ENCODE peak calls at places on chromosomes 1 and 21, in nine cellular contexts. W is transverse colon, K is progenitor cell of endocrine pancreas, C is esophagus squamous epithelium, Z is thoracic aorta, O is dorsolateral prefrontal cortex, T is fibroblast of the aortic adventitia, G is HFF-Myc, V is HepG2. L is an unnamed sample.

GRCh38 chr1:21143138-21143537 is 33.6 kb downstream of the EIF4G3 start:
- DNase-seq in W (no peak), K (no peak), C (no peak), Z (no peak), O (no peak), T (no peak), G (no peak), V (no peak), L (no peak)

GRCh38 chr1:114340906-114341698 is 169.9 kb downstream of the TRIM33 start:
- DNase-seq in W (no peak), K (no peak), C (no peak), Z (no peak), O (no peak), T (no peak), G (no peak), V (no peak), L (no peak)

GRCh38 chr1:15341634-15342375 is 67.9 kb upstream of the EFHD2 start:
- DNase-seq in W (no peak), K (no peak), C (no peak), Z (no peak), O (no peak), T (peak), G (peak), V (no peak), L (no peak)

GRCh38 chr21:32055305-32055704 is 182.5 kb downstream of the HUNK start:
- DNase-seq in W (no peak), K (no peak), C (no peak), Z (no peak), O (no peak), T (no peak), G (peak), V (no peak), L (no peak)

GRCh38 chr1:218476385-218476784 is 131.2 kb downstream of the TGFB2 start:
- DNase-seq in W (no peak), K (no peak), C (no peak), Z (no peak), O (no peak), T (peak), G (no peak), V (peak), L (no peak)

GRCh38 chr1:27435566-27436203 is 43.3 kb downstream of the GPR3 start:
- DNase-seq in W (no peak), K (no peak), C (no peak), Z (no peak), O (no peak), T (no peak), G (no peak), V (no peak), L (no peak)

GRCh38 chr1:215132156-215132555 is 49.6 kb downstream of the KCNK2 start:
- DNase-seq in W (no peak), K (no peak), C (no peak), Z (no peak), O (no peak), T (peak), G (no peak), V (no peak), L (peak)

GRCh38 chr21:18142639-18143038 is 102.0 kb upstream of the CHODL start:
- DNase-seq in W (no peak), K (no peak), C (no peak), Z (no peak), O (no peak), T (no peak), G (no peak), V (no peak), L (no peak)

GRCh38 chr1:219310181-219310728 is 136.6 kb downstream of the LYPLAL1 start:
- DNase-seq in W (no peak), K (no peak), C (no peak), Z (no peak), O (no peak), T (peak), G (no peak), V (peak), L (no peak)

GRCh38 chr21:27570306-27570868 is 603.5 kb upstream of the ADAMTS5 start:
- DNase-seq in W (peak), K (no peak), C (no peak), Z (peak), O (no peak), T (peak), G (no peak), V (no peak), L (no peak)

GRCh38 chr1:163747261-163747660 is 425.5 kb downstream of the NUF2 start:
- DNase-seq in W (no peak), K (no peak), C (no peak), Z (no peak), O (no peak), T (peak), G (no peak), V (no peak), L (no peak)

GRCh38 chr1:33517596-33518250 is 45.3 kb downstream of the ZSCAN20 start:
- DNase-seq in W (no peak), K (no peak), C (no peak), Z (no peak), O (peak), T (peak), G (peak), V (no peak), L (no peak)

GRCh38 chr1:207823880-207824566 is 72.2 kb downstream of the CD46 start:
- DNase-seq in W (peak), K (peak), C (peak), Z (peak), O (peak), T (peak), G (no peak), V (peak), L (peak)

GRCh38 chr1:25692560-25692959 is 76.0 kb downstream of the MAN1C1 start:
- DNase-seq in W (no peak), K (peak), C (no peak), Z (no peak), O (no peak), T (no peak), G (no peak), V (no peak), L (peak)

GRCh38 chr1:187092104-187092503 is 263.4 kb downstream of the PLA2G4A start:
- DNase-seq in W (no peak), K (no peak), C (no peak), Z (no peak), O (no peak), T (no peak), G (no peak), V (no peak), L (no peak)

GRCh38 chr1:171563675-171564074 is 58.4 kb upstream of the MYOCOS start:
- DNase-seq in W (no peak), K (no peak), C (no peak), Z (no peak), O (no peak), T (peak), G (no peak), V (no peak), L (no peak)

GRCh38 chr1:171566467-171566866 is 55.6 kb upstream of the MYOCOS start:
- DNase-seq in W (no peak), K (no peak), C (no peak), Z (no peak), O (no peak), T (peak), G (no peak), V (no peak), L (no peak)
- TF ChIP-seq CTCF in W (no peak), K (no peak), C (no peak), Z (no peak), O (no peak), T (no peak), G (peak), V (peak), L (no peak)

GRCh38 chr1:159933347-159933746 is 8.0 kb upstream of the TAGLN2 start:
- DNase-seq in W (no peak), K (no peak), C (no peak), Z (no peak), O (no peak), T (no peak), G (no peak), V (no peak), L (no peak)

GRCh38 chr1:159930634-159931033 is 5.3 kb upstream of the TAGLN2 start:
- DNase-seq in W (no peak), K (no peak), C (no peak), Z (no peak), O (no peak), T (no peak), G (no peak), V (no peak), L (no peak)

GRCh38 chr1:159934136-159935039 is 9.1 kb upstream of the TAGLN2 start:
- DNase-seq in W (no peak), K (no peak), C (no peak), Z (no peak), O (no peak), T (no peak), G (no peak), V (no peak), L (no peak)

GRCh38 chr1:159931101-159931816 is 6.0 kb upstream of the TAGLN2 start:
- DNase-seq in W (no peak), K (no peak), C (no peak), Z (no peak), O (no peak), T (no peak), G (no peak), V (no peak), L (no peak)

GRCh38 chr1:159932296-159933285 is 7.3 kb upstream of the TAGLN2 start:
- DNase-seq in W (no peak), K (no peak), C (no peak), Z (no peak), O (no peak), T (no peak), G (no peak), V (no peak), L (no peak)
- TF ChIP-seq CTCF in W (no peak), K (no peak), C (no peak), Z (no peak), O (no peak), T (no peak), G (no peak), V (no peak), L (no peak)

GRCh38 chr1:248406721-248407692 is 4.2 kb downstream of the OR2T1 start:
- DNase-seq in W (no peak), K (no peak), C (no peak), Z (no peak), O (no peak), T (no peak), G (no peak), V (no peak), L (no peak)
- TF ChIP-seq CTCF in W (no peak), K (no peak), C (no peak), Z (no peak), O (no peak), T (no peak), G (no peak), V (no peak), L (no peak)

GRCh38 chr1:63739452-63739851 is 34.4 kb upstream of the ROR1 start:
- DNase-seq in W (no peak), K (no peak), C (no peak), Z (no peak), O (no peak), T (no peak), G (no peak), V (no peak), L (no peak)
- TF ChIP-seq CTCF in W (no peak), K (no peak), C (no peak), Z (no peak), O (no peak), T (no peak), G (no peak), V (no peak), L (no peak)

L was measured in Calu3.